ENCODE peak calls at places on chromosomes 1 and 21, in four cellular contexts. S is AG10803; D is B cell; W is central memory CD4-positive, alpha-beta T cell. Z is an unnamed sample.
A peak's percentile ranks its signal among the peaks of the same experiment; 100 is the strongest.

GRCh38 chr21:22209304-22209700 is 1211.1 kb downstream of the NCAM2 start:
- DNase-seq in S (no peak), W (no peak), D (no peak), Z (no peak)

GRCh38 chr1:115531806-115532359 is 109.9 kb upstream of the VANGL1 start:
- DNase-seq in S (no peak), D (no peak), W (no peak), Z (peak; percentile 61)

GRCh38 chr1:241821363-241821762 is 26.6 kb upstream of the EXO1 start:
- DNase-seq in D (no peak), W (no peak), S (peak; percentile 47), Z (peak; percentile 52)

GRCh38 chr1:160472112-160472511 is 50.9 kb downstream of the SLAMF6 start:
- DNase-seq in D (no peak), S (no peak), W (no peak), Z (no peak)

GRCh38 chr21:33682992-33683627 is 40.8 kb downstream of the ITSN1 start:
- DNase-seq in S (peak; percentile 91), W (no peak), D (no peak), Z (peak; percentile 73)

GRCh38 chr1:5758000-5758858 is 234.0 kb downstream of the NPHP4 start:
- DNase-seq in D (no peak), W (no peak), S (no peak), Z (no peak)

GRCh38 chr1:25140073-25140797 is 92.1 kb downstream of the SYF2 start:
- DNase-seq in S (no peak), W (no peak), D (peak; percentile 43), Z (no peak)

GRCh38 chr1:54299037-54299436 is 99.1 kb downstream of the MRPL37 start:
- DNase-seq in W (no peak), S (peak; percentile 34), D (no peak), Z (no peak)

GRCh38 chr21:38352536-38353219 is 95.9 kb downstream of the KCNJ15 start:
- DNase-seq in W (no peak), S (peak; percentile 79), D (no peak), Z (peak; percentile 86)

GRCh38 chr1:1421147-1421906 is at the start of gene ANKRD65:
- DNase-seq in W (no peak), D (no peak), S (no peak), Z (no peak)

Z was measured in adipocyte.